ENCODE peak calls at places on chromosomes 5 and 9, in nine cellular contexts. Z, A, Y, N, V, X, U, P and J are unnamed samples.

GRCh38 chr9:37413311-37413710 is 9.2 kb upstream of the GRHPR start:
- DNase-seq in P (no peak), A (peak), Y (no peak), V (no peak), N (no peak), U (no peak), Z (no peak), X (no peak), J (no peak)

GRCh38 chr5:137342764-137343163 is 156.4 kb downstream of the SPOCK1 start:
- DNase-seq in P (no peak), Y (no peak), N (no peak), X (no peak), Z (no peak), U (no peak), V (no peak), A (peak), J (no peak)

GRCh38 chr5:7391215-7391614 is 4.7 kb upstream of the ADCY2 start:
- DNase-seq in V (peak), X (no peak), N (no peak), Z (no peak), Y (no peak), P (no peak), A (peak), U (no peak), J (no peak)

GRCh38 chr9:123883634-123884033 is 46.3 kb downstream of the DENND1A start:
- DNase-seq in P (no peak), A (peak), X (no peak), N (no peak), Y (no peak), Z (no peak), V (no peak), U (no peak), J (no peak)

GRCh38 chr9:112009656-112010055 is 113.0 kb downstream of the UGCG start:
- DNase-seq in A (no peak), V (no peak), X (no peak), U (no peak), Z (no peak), Y (no peak), P (no peak), N (no peak), J (no peak)

GRCh38 chr5:31536873-31537272 is 4.8 kb downstream of the C5orf22 start:
- DNase-seq in P (no peak), U (no peak), Z (no peak), Y (no peak), V (no peak), A (no peak), X (no peak), N (no peak), J (no peak)

GRCh38 chr5:35651002-35651756 is 33.5 kb downstream of the SPEF2 start:
- DNase-seq in Y (no peak), A (peak), V (no peak), P (peak), Z (peak), N (peak), U (no peak), X (peak), J (peak)

GRCh38 chr9:133141833-133142594 is 21.0 kb upstream of the RALGDS start:
- DNase-seq in N (peak), A (no peak), P (no peak), U (no peak), Y (no peak), X (no peak), V (peak), Z (no peak), J (no peak)

GRCh38 chr9:88980732-88981336 is 10.4 kb upstream of the S1PR3 start:
- DNase-seq in X (no peak), P (no peak), V (no peak), N (no peak), Z (no peak), U (no peak), A (peak), Y (no peak), J (no peak)

GRCh38 chr9:136373300-136374182 is at the start of gene CARD9:
- DNase-seq in Z (no peak), V (no peak), Y (no peak), X (no peak), A (no peak), P (no peak), U (no peak), N (no peak), J (no peak)

GRCh38 chr5:68680376-68680775 is 413.4 kb upstream of the SLC30A5 start:
- DNase-seq in Y (no peak), A (peak), U (no peak), X (no peak), P (no peak), N (no peak), Z (no peak), V (no peak), J (no peak)

GRCh38 chr5:16815432-16815831 is 120.7 kb downstream of the MYO10 start:
- DNase-seq in U (no peak), A (peak), X (no peak), V (peak), N (no peak), Y (no peak), P (no peak), Z (no peak), J (no peak)

GRCh38 chr5:114467729-114468128 is 105.9 kb downstream of the KCNN2 start:
- DNase-seq in V (no peak), A (peak), P (no peak), X (no peak), U (no peak), Y (no peak), N (no peak), Z (no peak), J (no peak)

GRCh38 chr5:33439905-33440481 is 772 bp upstream of the TARS1 start:
- DNase-seq in U (no peak), X (peak), P (no peak), Y (no peak), V (no peak), Z (no peak), N (peak), A (no peak), J (no peak)

GRCh38 chr9:131670247-131670681 is 69.6 kb downstream of the RAPGEF1 start:
- DNase-seq in P (no peak), V (no peak), Y (no peak), U (peak), A (no peak), N (no peak), Z (no peak), X (no peak), J (no peak)

GRCh38 chr5:154367101-154367500 is 78.7 kb upstream of the SAP30L start:
- DNase-seq in X (no peak), U (no peak), Z (no peak), N (no peak), V (no peak), Y (no peak), A (peak), P (no peak), J (no peak)

GRCh38 chr5:15092801-15093200 is 221.2 kb upstream of the ANKH start:
- DNase-seq in P (no peak), V (no peak), X (no peak), Y (no peak), U (no peak), Z (no peak), N (no peak), A (no peak), J (no peak)

GRCh38 chr5:41869150-41869738 is 981 bp downstream of the OXCT1 start:
- DNase-seq in N (peak), X (peak), Z (peak), P (peak), A (peak), Y (peak), U (peak), V (no peak), J (no peak)

GRCh38 chr5:78799254-78800017 is 150.9 kb upstream of the LHFPL2 start:
- DNase-seq in X (no peak), V (no peak), Y (no peak), P (no peak), A (peak), U (no peak), N (no peak), Z (no peak), J (no peak)